ENCODE peak calls at places on chromosomes 7 and 10, in eight cellular contexts. One of them, this sample, is unnamed.

GRCh38 chr7:154578351-154578750 is 424.6 kb downstream of the PAXIP1 start:
- DNase-seq in T-cell: no peak
- DNase-seq in endothelial cell of umbilical vein: no peak
- DNase-seq in NCI-H1105: no peak
- DNase-seq in GM06990: no peak
- DNase-seq in AG08395: no peak
- DNase-seq in ecto neural progenitor cell: no peak
- DNase-seq in GOT3: no peak
- DNase-seq in this sample: no peak

GRCh38 chr7:51261117-51261835 is 55.3 kb downstream of the COBL start:
- DNase-seq in AG08395: no peak
- DNase-seq in GM06990: no peak
- DNase-seq in T-cell: no peak
- DNase-seq in ecto neural progenitor cell: no peak
- DNase-seq in endothelial cell of umbilical vein: no peak
- DNase-seq in NCI-H1105: no peak
- DNase-seq in GOT3: no peak
- DNase-seq in this sample: no peak

GRCh38 chr7:32023353-32023752 is 46.9 kb downstream of the PDE1C start:
- DNase-seq in NCI-H1105: no peak
- DNase-seq in GOT3: no peak
- DNase-seq in AG08395: no peak
- DNase-seq in GM06990: no peak
- DNase-seq in T-cell: no peak
- DNase-seq in endothelial cell of umbilical vein: no peak
- DNase-seq in ecto neural progenitor cell: no peak
- DNase-seq in this sample: no peak

GRCh38 chr10:89426230-89426868 is 12.0 kb downstream of the IFIT5 start:
- DNase-seq in GOT3: no peak
- DNase-seq in AG08395: peak; percentile 66
- DNase-seq in ecto neural progenitor cell: no peak
- DNase-seq in NCI-H1105: no peak
- DNase-seq in T-cell: no peak
- DNase-seq in GM06990: no peak
- DNase-seq in endothelial cell of umbilical vein: peak; percentile 56
- DNase-seq in this sample: no peak

GRCh38 chr10:43110318-43111071 is 27.8 kb upstream of the CSGALNACT2 start:
- DNase-seq in endothelial cell of umbilical vein: no peak
- DNase-seq in ecto neural progenitor cell: no peak
- DNase-seq in NCI-H1105: no peak
- DNase-seq in GM06990: no peak
- DNase-seq in T-cell: no peak
- DNase-seq in GOT3: no peak
- DNase-seq in AG08395: peak; percentile 70
- DNase-seq in this sample: no peak

GRCh38 chr7:1156782-1157535 is 3.0 kb downstream of the ZFAND2A start:
- DNase-seq in T-cell: no peak
- DNase-seq in ecto neural progenitor cell: no peak
- DNase-seq in endothelial cell of umbilical vein: peak; percentile 47
- DNase-seq in GM06990: no peak
- DNase-seq in AG08395: no peak
- DNase-seq in GOT3: no peak
- DNase-seq in NCI-H1105: no peak
- DNase-seq in this sample: no peak

GRCh38 chr7:123635551-123636359 is 19.9 kb upstream of the LMOD2 start:
- DNase-seq in GM06990: no peak
- DNase-seq in T-cell: no peak
- DNase-seq in endothelial cell of umbilical vein: peak; percentile 64
- DNase-seq in ecto neural progenitor cell: no peak
- DNase-seq in NCI-H1105: no peak
- DNase-seq in GOT3: no peak
- DNase-seq in AG08395: peak; percentile 44
- DNase-seq in this sample: no peak

GRCh38 chr10:20443094-20443493 is 454.0 kb downstream of the NEBL start:
- DNase-seq in T-cell: no peak
- DNase-seq in AG08395: no peak
- DNase-seq in NCI-H1105: no peak
- DNase-seq in GOT3: no peak
- DNase-seq in endothelial cell of umbilical vein: no peak
- DNase-seq in GM06990: no peak
- DNase-seq in ecto neural progenitor cell: no peak
- DNase-seq in this sample: no peak

GRCh38 chr7:98927125-98927524 is 48.8 kb downstream of the TRRAP start:
- DNase-seq in endothelial cell of umbilical vein: no peak
- DNase-seq in T-cell: no peak
- DNase-seq in AG08395: no peak
- DNase-seq in NCI-H1105: no peak
- DNase-seq in ecto neural progenitor cell: no peak
- DNase-seq in GOT3: no peak
- DNase-seq in GM06990: no peak
- DNase-seq in this sample: no peak

GRCh38 chr7:77321300-77321699 is 94.8 kb downstream of the GSAP start:
- DNase-seq in GM06990: no peak
- DNase-seq in T-cell: no peak
- DNase-seq in AG08395: no peak
- DNase-seq in GOT3: no peak
- DNase-seq in ecto neural progenitor cell: no peak
- DNase-seq in endothelial cell of umbilical vein: no peak
- DNase-seq in NCI-H1105: no peak
- DNase-seq in this sample: no peak

GRCh38 chr7:41147651-41148360 is 555.1 kb downstream of the INHBA start:
- DNase-seq in T-cell: no peak
- DNase-seq in AG08395: no peak
- DNase-seq in ecto neural progenitor cell: no peak
- DNase-seq in GOT3: no peak
- DNase-seq in endothelial cell of umbilical vein: no peak
- DNase-seq in NCI-H1105: no peak
- DNase-seq in GM06990: no peak
- DNase-seq in this sample: no peak

GRCh38 chr10:113061054-113061430 is 111.0 kb downstream of the TCF7L2 start:
- DNase-seq in ecto neural progenitor cell: no peak
- DNase-seq in T-cell: no peak
- DNase-seq in NCI-H1105: no peak
- DNase-seq in GM06990: no peak
- DNase-seq in endothelial cell of umbilical vein: no peak
- DNase-seq in GOT3: no peak
- DNase-seq in AG08395: no peak
- DNase-seq in this sample: no peak

GRCh38 chr7:157475095-157475494 is 138.3 kb downstream of the DNAJB6 start:
- DNase-seq in GOT3: no peak
- DNase-seq in T-cell: no peak
- DNase-seq in endothelial cell of umbilical vein: no peak
- DNase-seq in GM06990: no peak
- DNase-seq in ecto neural progenitor cell: peak; percentile 18
- DNase-seq in AG08395: no peak
- DNase-seq in NCI-H1105: no peak
- DNase-seq in this sample: no peak

GRCh38 chr7:46885167-46885566 is 696.7 kb downstream of the TNS3 start:
- DNase-seq in GM06990: no peak
- DNase-seq in ecto neural progenitor cell: no peak
- DNase-seq in endothelial cell of umbilical vein: no peak
- DNase-seq in GOT3: no peak
- DNase-seq in AG08395: no peak
- DNase-seq in T-cell: no peak
- DNase-seq in NCI-H1105: no peak
- DNase-seq in this sample: no peak

GRCh38 chr10:52631648-52632047 is 140.9 kb downstream of the MBL2 start:
- DNase-seq in NCI-H1105: no peak
- DNase-seq in endothelial cell of umbilical vein: no peak
- DNase-seq in GM06990: no peak
- DNase-seq in T-cell: no peak
- DNase-seq in AG08395: no peak
- DNase-seq in ecto neural progenitor cell: no peak
- DNase-seq in GOT3: no peak
- DNase-seq in this sample: no peak

GRCh38 chr10:16853201-16853600 is 36.0 kb upstream of the RSU1 start:
- DNase-seq in NCI-H1105: no peak
- DNase-seq in endothelial cell of umbilical vein: peak; percentile 73
- DNase-seq in GM06990: no peak
- DNase-seq in GOT3: no peak
- DNase-seq in T-cell: no peak
- DNase-seq in AG08395: peak; percentile 21
- DNase-seq in ecto neural progenitor cell: no peak
- DNase-seq in this sample: no peak

GRCh38 chr7:33040803-33041516 is 21.6 kb downstream of the NT5C3A start:
- DNase-seq in AG08395: no peak
- DNase-seq in GM06990: peak; percentile 72
- DNase-seq in NCI-H1105: no peak
- DNase-seq in GOT3: no peak
- DNase-seq in ecto neural progenitor cell: no peak
- DNase-seq in T-cell: peak; percentile 51
- DNase-seq in endothelial cell of umbilical vein: peak; percentile 13
- DNase-seq in this sample: peak; percentile 45

GRCh38 chr7:28358423-28358868 is 53.9 kb upstream of the CREB5 start:
- DNase-seq in ecto neural progenitor cell: no peak
- DNase-seq in GOT3: peak; percentile 40
- DNase-seq in endothelial cell of umbilical vein: peak; percentile 36
- DNase-seq in T-cell: no peak
- DNase-seq in AG08395: peak; percentile 92
- DNase-seq in GM06990: no peak
- DNase-seq in NCI-H1105: no peak
- DNase-seq in this sample: no peak

GRCh38 chr7:101631224-101631714 is 2.2 kb upstream of the MYL10 start:
- DNase-seq in GM06990: no peak
- DNase-seq in GOT3: no peak
- DNase-seq in ecto neural progenitor cell: no peak
- DNase-seq in NCI-H1105: no peak
- DNase-seq in T-cell: no peak
- DNase-seq in AG08395: no peak
- DNase-seq in endothelial cell of umbilical vein: peak; percentile 44
- DNase-seq in this sample: no peak

GRCh38 chr7:99270702-99271101 is 1.9 kb upstream of the MYH16 start:
- DNase-seq in NCI-H1105: no peak
- DNase-seq in ecto neural progenitor cell: no peak
- DNase-seq in endothelial cell of umbilical vein: no peak
- DNase-seq in AG08395: no peak
- DNase-seq in GM06990: no peak
- DNase-seq in T-cell: no peak
- DNase-seq in GOT3: no peak
- DNase-seq in this sample: no peak

GRCh38 chr7:6691609-6692106 is 15.1 kb downstream of the ZNF12 start:
- DNase-seq in GOT3: no peak
- DNase-seq in ecto neural progenitor cell: no peak
- DNase-seq in endothelial cell of umbilical vein: peak; percentile 8
- DNase-seq in GM06990: no peak
- DNase-seq in AG08395: no peak
- DNase-seq in NCI-H1105: no peak
- DNase-seq in T-cell: no peak
- DNase-seq in this sample: no peak

GRCh38 chr10:69425513-69426298 is 9.0 kb upstream of the TACR2 start:
- DNase-seq in endothelial cell of umbilical vein: no peak
- DNase-seq in GM06990: no peak
- DNase-seq in ecto neural progenitor cell: no peak
- DNase-seq in T-cell: peak; percentile 44
- DNase-seq in AG08395: no peak
- DNase-seq in NCI-H1105: no peak
- DNase-seq in GOT3: no peak
- DNase-seq in this sample: no peak

GRCh38 chr10:3484306-3485187 is 300.5 kb downstream of the KLF6 start:
- DNase-seq in GM06990: no peak
- DNase-seq in GOT3: no peak
- DNase-seq in ecto neural progenitor cell: no peak
- DNase-seq in NCI-H1105: no peak
- DNase-seq in endothelial cell of umbilical vein: no peak
- DNase-seq in T-cell: no peak
- DNase-seq in AG08395: peak; percentile 38
- DNase-seq in this sample: no peak

GRCh38 chr7:107948645-107949442 is 54.1 kb downstream of the LAMB1 start:
- DNase-seq in endothelial cell of umbilical vein: peak; percentile 97
- DNase-seq in T-cell: no peak
- DNase-seq in AG08395: peak; percentile 89
- DNase-seq in GM06990: no peak
- DNase-seq in NCI-H1105: no peak
- DNase-seq in ecto neural progenitor cell: no peak
- DNase-seq in GOT3: no peak
- DNase-seq in this sample: no peak

This sample was measured in effector CD8-positive, alpha-beta T cell.